ENCODE peak calls at places on chromosomes 13 and 19, in eight cellular contexts. L, B, V, F, O, W, G and D are unnamed samples.

GRCh38 chr13:64529874-64530485 is 2700.2 kb downstream of the PCDH9 start:
- DNase-seq in W (peak), G (no peak), B (no peak), F (no peak), O (peak), L (no peak), V (no peak), D (no peak)

GRCh38 chr13:33676700-33677048 is 141.3 kb upstream of the RFC3 start:
- DNase-seq in W (peak), F (no peak), L (no peak), G (no peak), O (peak), B (peak), V (no peak), D (no peak)

GRCh38 chr19:58033741-58034475 is at the start of gene ZSCAN1:
- DNase-seq in L (no peak), F (no peak), W (no peak), G (peak), O (peak), V (no peak), B (no peak), D (no peak)

GRCh38 chr19:38692458-38693379 is 45.3 kb downstream of the ACTN4 start:
- DNase-seq in W (no peak), F (no peak), B (no peak), L (no peak), O (no peak), V (no peak), G (no peak), D (no peak)

GRCh38 chr13:39407786-39408185 is 195.2 kb downstream of the LHFPL6 start:
- DNase-seq in V (no peak), O (no peak), W (no peak), L (no peak), B (no peak), G (no peak), F (no peak), D (no peak)

GRCh38 chr13:40236566-40237168 is 429.8 kb downstream of the FOXO1 start:
- DNase-seq in O (no peak), L (no peak), V (no peak), B (no peak), W (no peak), G (no peak), F (no peak), D (no peak)

GRCh38 chr13:30216111-30216510 is 91.2 kb downstream of the KATNAL1 start:
- DNase-seq in L (no peak), B (no peak), F (no peak), V (no peak), W (no peak), O (no peak), G (no peak), D (no peak)

GRCh38 chr13:59856281-59856810 is 307.4 kb downstream of the DIAPH3 start:
- DNase-seq in O (no peak), L (no peak), F (no peak), V (no peak), G (no peak), W (no peak), B (no peak), D (no peak)

GRCh38 chr13:41427700-41428099 is 29.6 kb upstream of the RGCC start:
- DNase-seq in F (no peak), B (peak), W (no peak), O (no peak), G (no peak), L (no peak), V (no peak), D (no peak)

GRCh38 chr13:58884810-58885209 is 1253.3 kb downstream of the PCDH17 start:
- DNase-seq in O (no peak), F (no peak), B (no peak), W (no peak), G (no peak), V (no peak), L (no peak), D (no peak)

GRCh38 chr13:110474713-110475112 is 86.8 kb downstream of the RAB20 start:
- DNase-seq in F (no peak), V (no peak), O (no peak), W (no peak), L (no peak), G (no peak), B (no peak), D (no peak)

GRCh38 chr13:45737571-45738002 is 35.5 kb downstream of the CBY2 start:
- DNase-seq in O (no peak), W (peak), L (no peak), G (no peak), V (peak), B (peak), F (no peak), D (no peak)

GRCh38 chr13:48533207-48533499 is 273 bp upstream of the RCBTB2 start:
- DNase-seq in W (no peak), F (no peak), V (no peak), O (no peak), G (no peak), B (no peak), L (no peak), D (no peak)

GRCh38 chr13:50026788-50027473 is 11.7 kb downstream of the KCNRG start:
- DNase-seq in G (no peak), V (no peak), L (peak), B (no peak), O (no peak), W (no peak), F (no peak), D (no peak)

GRCh38 chr13:41145136-41145908 is 12.7 kb upstream of the KBTBD6 start:
- DNase-seq in W (no peak), F (no peak), G (no peak), V (no peak), B (no peak), O (no peak), L (no peak), D (no peak)

GRCh38 chr19:2805261-2805900 is 14.3 kb upstream of the ZNF554 start:
- DNase-seq in O (no peak), V (no peak), F (no peak), L (no peak), G (no peak), W (no peak), B (no peak), D (no peak)

GRCh38 chr13:35923347-35923746 is 207.8 kb downstream of the DCLK1 start:
- DNase-seq in V (no peak), B (no peak), L (no peak), F (no peak), W (no peak), O (peak), G (no peak), D (no peak)

GRCh38 chr19:49689133-49690072 is at the start of gene ADM5:
- DNase-seq in G (no peak), O (peak), F (no peak), L (no peak), V (no peak), B (peak), W (no peak), D (no peak)

GRCh38 chr19:18274303-18274775 is at the start of gene IQCN:
- DNase-seq in L (no peak), B (peak), G (no peak), O (peak), W (no peak), F (no peak), V (no peak), D (no peak)

GRCh38 chr19:45005787-45006186 is 4.5 kb downstream of the RELB start:
- DNase-seq in L (no peak), F (no peak), B (no peak), G (no peak), V (no peak), W (no peak), O (no peak), D (no peak)

GRCh38 chr19:35921012-35921411 is 12.9 kb upstream of the TYROBP start:
- DNase-seq in L (no peak), B (no peak), F (no peak), V (no peak), O (no peak), W (no peak), G (no peak), D (no peak)

GRCh38 chr13:97468331-97468730 is 34.4 kb downstream of the RAP2A start:
- DNase-seq in O (no peak), F (no peak), B (no peak), L (no peak), W (no peak), V (no peak), G (no peak), D (no peak)

GRCh38 chr13:49454388-49455015 is 10.4 kb downstream of the SETDB2 start:
- DNase-seq in F (no peak), B (peak), V (no peak), G (no peak), L (peak), W (no peak), O (peak), D (no peak)

GRCh38 chr19:14410775-14411134 is 8.4 kb downstream of the DDX39A start:
- DNase-seq in F (no peak), B (no peak), L (no peak), V (no peak), O (no peak), G (no peak), W (no peak), D (no peak)

GRCh38 chr13:24661713-24662112 is 18.5 kb upstream of the ATP12A start:
- DNase-seq in O (no peak), F (no peak), L (no peak), V (no peak), B (peak), G (no peak), W (no peak), D (no peak)

GRCh38 chr19:18274776-18275356 is 614 bp upstream of the IQCN start:
- DNase-seq in O (peak), F (no peak), G (no peak), W (no peak), B (no peak), L (no peak), V (no peak), D (no peak)

GRCh38 chr13:74288361-74288911 is 154.2 kb upstream of the KLF12 start:
- DNase-seq in G (peak), W (no peak), F (no peak), O (peak), L (no peak), B (no peak), V (no peak), D (no peak)

GRCh38 chr13:44755872-44756271 is 179.7 kb upstream of the TSC22D1 start:
- DNase-seq in G (no peak), B (no peak), V (no peak), F (no peak), W (no peak), L (no peak), O (peak), D (no peak)

GRCh38 chr19:44891016-44891882 is at the start of gene TOMM40:
- DNase-seq in O (peak), W (peak), L (no peak), B (peak), V (peak), G (peak), F (no peak), D (peak)

GRCh38 chr13:19927117-19927734 is 31.3 kb upstream of the ZMYM2 start:
- DNase-seq in F (no peak), W (peak), V (no peak), O (peak), B (peak), G (no peak), L (no peak), D (no peak)

GRCh38 chr19:33437351-33438015 is 64.0 kb downstream of the CEBPG start:
- DNase-seq in L (no peak), V (no peak), O (no peak), F (no peak), G (no peak), B (no peak), W (no peak), D (no peak)